ENCODE peak calls at places on chromosomes 3 and 15, in seven cellular contexts. R is epithelial cell of esophagus, W is BJ, G is lower lobe of right lung, D is mammary epithelial cell, S is transverse colon, A is cardiac muscle cell. Y is an unnamed sample.
A peak's percentile ranks its signal among the peaks of the same experiment; 100 is the strongest.

GRCh38 chr15:91922701-91923279 is 69.3 kb downstream of the SLCO3A1 start:
- DNase-seq in R (no peak), W (no peak), G (no peak), D (no peak), S (no peak), A (no peak), Y (no peak)

GRCh38 chr15:39582286-39582976 is 1.6 kb downstream of the THBS1 start:
- DNase-seq in R (peak; percentile 35), W (peak; percentile 11), G (no peak), D (peak; percentile 74), S (peak; percentile 57), A (no peak), Y (peak; percentile 64)

GRCh38 chr15:41574158-41574557 is 15.1 kb downstream of the TYRO3 start:
- DNase-seq in R (no peak), W (no peak), G (no peak), D (no peak), S (no peak), A (no peak), Y (no peak)

GRCh38 chr3:153330891-153331290 is 168.9 kb downstream of the RAP2B start:
- DNase-seq in R (peak; percentile 36), W (no peak), G (no peak), D (peak; percentile 9), S (no peak), A (no peak), Y (no peak)

GRCh38 chr3:58585005-58585786 is 8.0 kb upstream of the FAM107A start:
- DNase-seq in R (peak; percentile 68), W (no peak), G (peak; percentile 88), D (peak; percentile 53), S (peak; percentile 81), A (peak; percentile 74), Y (peak; percentile 77)

GRCh38 chr3:42796332-42796885 is 7.9 kb downstream of the HIGD1A start:
- DNase-seq in R (no peak), W (no peak), G (no peak), D (no peak), S (no peak), A (no peak), Y (no peak)

GRCh38 chr3:124200336-124200901 is 208.5 kb upstream of the ROPN1 start:
- DNase-seq in R (peak; percentile 3), W (no peak), G (no peak), D (no peak), S (no peak), A (no peak), Y (no peak)

GRCh38 chr15:55799287-55800212 is 56.6 kb upstream of the PRTG start:
- DNase-seq in R (peak; percentile 42), W (no peak), G (peak; percentile 52), D (no peak), S (peak; percentile 8), A (peak; percentile 86), Y (peak; percentile 69)

GRCh38 chr3:152270944-152271343 is 2.2 kb downstream of the MBNL1 start:
- DNase-seq in R (no peak), W (no peak), G (no peak), D (no peak), S (no peak), A (no peak), Y (no peak)

GRCh38 chr3:196159952-196160804 is 51.0 kb downstream of the ZDHHC19 start:
- DNase-seq in R (peak; percentile 76), W (no peak), G (peak; percentile 78), D (peak; percentile 48), S (peak; percentile 66), A (no peak), Y (peak; percentile 70)

GRCh38 chr3:149586871-149587270 is 71.0 kb downstream of the WWTR1 start:
- DNase-seq in R (peak; percentile 83), W (no peak), G (no peak), D (peak; percentile 88), S (no peak), A (no peak), Y (peak; percentile 31)

GRCh38 chr3:32219537-32219936 is 18.9 kb upstream of the CMTM8 start:
- DNase-seq in R (no peak), W (no peak), G (no peak), D (no peak), S (no peak), A (no peak), Y (no peak)

GRCh38 chr3:156300929-156301806 is 180.8 kb downstream of the KCNAB1 start:
- DNase-seq in R (no peak), W (no peak), G (no peak), D (no peak), S (no peak), A (no peak), Y (no peak)

GRCh38 chr3:72137865-72138861 is 353.2 kb upstream of the PROK2 start:
- DNase-seq in R (no peak), W (no peak), G (no peak), D (no peak), S (no peak), A (no peak), Y (no peak)

GRCh38 chr3:177754508-177754921 is 557.2 kb upstream of the TBL1XR1 start:
- DNase-seq in R (no peak), W (no peak), G (no peak), D (no peak), S (no peak), A (no peak), Y (no peak)

GRCh38 chr3:69558912-69559311 is 173.0 kb upstream of the FRMD4B start:
- DNase-seq in R (peak; percentile 79), W (no peak), G (no peak), D (peak; percentile 57), S (no peak), A (no peak), Y (peak; percentile 88)

GRCh38 chr3:53796161-53796560 is 50.1 kb downstream of the CHDH start:
- DNase-seq in R (peak; percentile 9), W (no peak), G (no peak), D (no peak), S (peak; percentile 31), A (peak; percentile 82), Y (no peak)

DNA sequence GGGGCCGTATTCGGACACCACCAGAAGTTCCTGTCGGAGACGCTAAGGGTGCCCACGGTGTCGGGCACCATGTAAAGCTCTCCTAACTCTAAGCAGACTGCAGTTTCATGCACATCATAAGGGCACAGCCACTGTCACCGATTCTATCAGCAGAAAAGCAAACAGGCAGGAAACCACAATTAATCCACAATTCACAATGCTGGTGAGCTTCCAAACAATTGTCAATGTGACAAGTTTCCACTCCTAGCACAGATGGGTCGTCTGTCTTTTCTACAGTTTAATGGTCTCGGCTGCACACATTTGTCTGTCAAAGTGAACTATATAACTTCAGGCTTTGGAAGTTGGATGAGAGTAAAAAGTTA is 8.8 kb upstream of the OCA2 start:
- DNase-seq in R (no peak), W (no peak), G (no peak), D (no peak), S (no peak), A (no peak), Y (no peak)
- H3K4me3 ChIP-seq in R (no peak overlapping the region), W (no peak overlapping the region), G (peak overlapping the region; percentile 60), D (no peak overlapping the region), S (no peak overlapping the region), A (no peak overlapping the region), Y (no peak overlapping the region)

DNA sequence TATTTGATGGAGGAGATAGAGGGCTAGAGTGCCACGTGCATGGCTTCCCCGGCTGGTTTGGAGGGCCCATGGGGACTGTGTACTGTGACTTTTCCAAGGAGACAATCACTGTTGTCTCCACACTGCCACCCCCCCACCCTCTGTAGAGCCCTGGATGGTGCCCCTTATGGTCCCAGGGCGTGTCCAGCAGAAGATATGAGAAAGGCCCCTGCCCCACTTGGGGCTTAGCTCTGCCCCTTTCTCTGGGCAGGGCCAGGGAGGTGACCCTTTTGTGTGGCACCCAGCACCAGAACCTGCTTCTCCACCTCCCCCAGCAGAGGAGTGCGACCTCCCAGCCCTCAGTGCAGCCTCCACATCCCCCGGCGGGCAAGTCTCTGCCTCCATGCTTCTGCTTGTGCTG is 32.1 kb downstream of the SPSB4 start:
- DNase-seq in R (no peak), W (no peak), G (no peak), D (no peak), S (no peak), A (no peak), Y (no peak)
- TF ChIP-seq CTCF in R (no peak), W (no peak), G (no peak), D (no peak), S (no peak), A (no peak), Y (no peak)

GRCh38 chr3:147937891-147938290 is 528.7 kb downstream of the ZIC1 start:
- DNase-seq in R (no peak), W (no peak), G (no peak), D (no peak), S (no peak), A (no peak), Y (no peak)

GRCh38 chr3:147940846-147941245 is 531.7 kb downstream of the ZIC1 start:
- DNase-seq in R (no peak), W (no peak), G (no peak), D (no peak), S (no peak), A (no peak), Y (no peak)

GRCh38 chr3:147940400-147940799 is 531.2 kb downstream of the ZIC1 start:
- DNase-seq in R (no peak), W (no peak), G (no peak), D (no peak), S (no peak), A (no peak), Y (no peak)

GRCh38 chr3:147937341-147937740 is 528.2 kb downstream of the ZIC1 start:
- DNase-seq in R (peak; percentile 5), W (no peak), G (no peak), D (peak; percentile 53), S (no peak), A (no peak), Y (no peak)

GRCh38 chr3:147939425-147940196 is 530.4 kb downstream of the ZIC1 start:
- DNase-seq in R (no peak), W (no peak), G (no peak), D (no peak), S (no peak), A (peak; percentile 35), Y (no peak)
- H3K4me3 ChIP-seq in R (no peak overlapping the region), W (no peak overlapping the region), G (no peak overlapping the region), D (no peak overlapping the region), S (no peak overlapping the region), A (peak overlapping the region; percentile 8), Y (no peak overlapping the region)

GRCh38 chr3:171511450-171511849 is 51.2 kb upstream of the TNIK start:
- DNase-seq in R (no peak), W (no peak), G (no peak), D (no peak), S (no peak), A (no peak), Y (no peak)
- TF ChIP-seq CTCF in R (no peak), W (no peak), G (no peak), D (no peak), S (no peak), A (no peak), Y (no peak)